ENCODE peak calls at places on chromosomes 5 and 9, in five cellular contexts. A, I, M, Q and O are unnamed samples.

GRCh38 chr5:134493461-134494055 is 31.9 kb upstream of the JADE2 start:
- DNase-seq in A (no peak), I (no peak), M (no peak), Q (no peak), O (no peak)

GRCh38 chr9:133107245-133107722 is 13.8 kb downstream of the RALGDS start:
- DNase-seq in A (no peak), I (no peak), M (no peak), Q (no peak), O (no peak)

GRCh38 chr5:124698774-124699173 is 47.7 kb downstream of the ZNF608 start:
- DNase-seq in A (no peak), I (no peak), M (no peak), Q (no peak), O (no peak)

GRCh38 chr5:1471240-1471853 is 26.1 kb upstream of the SLC6A3 start:
- DNase-seq in A (no peak), I (no peak), M (no peak), Q (no peak), O (no peak)

GRCh38 chr9:28059192-28059591 is 485.9 kb upstream of the C9orf72 start:
- DNase-seq in A (no peak), I (no peak), M (no peak), Q (no peak), O (no peak)

GRCh38 chr5:111425205-111425604 is 87.1 kb downstream of the STARD4 start:
- DNase-seq in A (no peak), I (no peak), M (no peak), Q (no peak), O (no peak)

GRCh38 chr5:89289604-89290003 is 406.6 kb upstream of the MEF2C start:
- DNase-seq in A (no peak), I (no peak), M (no peak), Q (no peak), O (no peak)

GRCh38 chr9:90838761-90839160 is 37.1 kb downstream of the SYK start:
- DNase-seq in A (no peak), I (no peak), M (no peak), Q (no peak), O (no peak)

GRCh38 chr5:114243983-114244305 is 117.9 kb upstream of the KCNN2 start:
- DNase-seq in A (no peak), I (no peak), M (no peak), Q (no peak), O (no peak)

GRCh38 chr5:54612711-54613110 is 95.2 kb downstream of the SNX18 start:
- DNase-seq in A (no peak), I (no peak), M (no peak), Q (no peak), O (no peak)

GRCh38 chr9:25177858-25178257 is 500.4 kb downstream of the TUSC1 start:
- DNase-seq in A (no peak), I (no peak), M (no peak), Q (no peak), O (no peak)

GRCh38 chr5:78972654-78973428 is 12.3 kb downstream of the ARSB start:
- DNase-seq in A (no peak), I (no peak), M (no peak), Q (no peak), O (peak)

GRCh38 chr5:74412064-74412463 is 228.5 kb downstream of the ENC1 start:
- DNase-seq in A (no peak), I (no peak), M (no peak), Q (no peak), O (no peak)

GRCh38 chr5:90434116-90434714 is 24.7 kb upstream of the CETN3 start:
- DNase-seq in A (peak), I (peak), M (peak), Q (no peak), O (peak)

GRCh38 chr5:167573274-167574127 is 717.9 kb upstream of the WWC1 start:
- DNase-seq in A (no peak), I (no peak), M (no peak), Q (no peak), O (peak)

GRCh38 chr9:71769175-71770165 is 1.2 kb upstream of the CEMIP2 start:
- DNase-seq in A (peak), I (peak), M (peak), Q (no peak), O (peak)

GRCh38 chr5:42787073-42787472 is 24.6 kb downstream of the SELENOP start:
- DNase-seq in A (no peak), I (no peak), M (no peak), Q (no peak), O (no peak)

GRCh38 chr5:177452688-177453638 is 6.3 kb downstream of the PRR7 start:
- DNase-seq in A (no peak), I (no peak), M (no peak), Q (no peak), O (peak)

GRCh38 chr9:121827251-121827967 is 176.0 kb downstream of the DAB2IP start:
- DNase-seq in A (no peak), I (no peak), M (no peak), Q (no peak), O (no peak)

GRCh38 chr5:122182491-122182921 is 53.2 kb downstream of the ZNF474 start:
- DNase-seq in A (no peak), I (no peak), M (no peak), Q (no peak), O (no peak)

GRCh38 chr5:65461490-65461889 is 20.2 kb downstream of the ADAMTS6 start:
- DNase-seq in A (no peak), I (no peak), M (no peak), Q (no peak), O (no peak)

GRCh38 chr5:54874337-54875021 is 110.9 kb downstream of the ESM1 start:
- DNase-seq in A (no peak), I (no peak), M (no peak), Q (no peak), O (no peak)

GRCh38 chr9:136595245-136596218 is 49.7 kb upstream of the NOTCH1 start:
- DNase-seq in A (no peak), I (no peak), M (no peak), Q (no peak), O (no peak)

GRCh38 chr5:1293997-1294838 is 650 bp downstream of the TERT start:
- DNase-seq in A (peak), I (no peak), M (no peak), Q (no peak), O (peak)

GRCh38 chr5:176748073-176748966 is 62.0 kb upstream of the UNC5A start:
- DNase-seq in A (no peak), I (no peak), M (no peak), Q (no peak), O (peak)

GRCh38 chr9:113853333-113853732 is 22.8 kb upstream of the ZNF618 start:
- DNase-seq in A (no peak), I (no peak), M (peak), Q (no peak), O (no peak)

GRCh38 chr9:113858282-113858681 is 17.8 kb upstream of the ZNF618 start:
- DNase-seq in A (no peak), I (no peak), M (no peak), Q (no peak), O (no peak)

GRCh38 chr9:113863345-113863744 is 12.8 kb upstream of the ZNF618 start:
- DNase-seq in A (no peak), I (no peak), M (no peak), Q (no peak), O (no peak)

GRCh38 chr9:113854310-113854709 is 21.8 kb upstream of the ZNF618 start:
- DNase-seq in A (no peak), I (no peak), M (no peak), Q (no peak), O (no peak)

GRCh38 chr9:113857875-113858274 is 18.2 kb upstream of the ZNF618 start:
- DNase-seq in A (no peak), I (no peak), M (no peak), Q (no peak), O (no peak)
- TF ChIP-seq ZBTB33 in A (no peak), I (no peak), M (no peak), Q (no peak), O (no peak)

DNA sequence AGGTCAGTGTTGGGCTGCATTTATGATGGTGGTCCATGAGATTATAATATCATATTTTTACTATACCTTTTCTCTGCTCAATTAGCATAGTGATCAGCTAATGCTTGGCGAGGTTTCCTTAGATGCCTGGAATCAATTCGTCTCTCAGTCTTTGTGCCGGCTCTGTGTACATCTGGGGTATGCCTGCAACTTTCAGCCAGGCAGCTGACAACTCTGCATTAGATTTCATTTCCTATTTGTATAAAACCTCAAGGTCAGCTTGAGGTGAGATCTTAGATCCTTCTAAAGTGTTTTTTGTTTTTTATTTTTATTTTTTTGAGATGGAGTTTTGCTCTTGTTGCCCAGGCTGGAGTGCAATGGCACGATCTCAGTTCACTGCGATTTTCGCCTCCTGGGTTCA is 86.8 kb downstream of the MELK start:
- DNase-seq in A (no peak), I (no peak), M (no peak), Q (no peak), O (no peak)
- TF ChIP-seq ZBTB33 in A (no peak), I (no peak), M (no peak), Q (no peak), O (no peak)

GRCh38 chr9:99101812-99102211 is 3.1 kb upstream of the TGFBR1 start:
- DNase-seq in A (no peak), I (no peak), M (no peak), Q (no peak), O (no peak)
- TF ChIP-seq ZBTB33 in A (no peak), I (no peak), M (no peak), Q (no peak), O (no peak)

DNA sequence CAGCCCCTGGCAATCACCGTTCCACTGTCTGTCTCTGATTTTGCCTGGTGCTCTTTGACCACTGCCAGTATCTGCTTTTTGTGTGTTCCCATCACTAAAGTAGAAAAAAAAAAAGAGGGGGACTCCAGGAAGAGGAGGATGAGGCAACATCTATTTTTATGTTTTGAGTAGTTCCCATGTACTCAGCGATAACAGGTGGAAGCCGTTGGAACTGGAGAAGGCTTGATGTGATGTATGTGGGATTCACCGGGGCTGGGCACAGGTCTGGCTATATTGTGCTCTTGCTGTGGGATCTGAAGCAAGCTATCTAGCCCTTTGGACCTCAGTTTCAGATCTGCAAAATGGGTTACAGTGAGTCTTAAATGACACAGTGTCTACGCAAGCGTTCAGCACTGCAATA is 104.9 kb downstream of the SLIT3 start:
- DNase-seq in A (no peak), I (no peak), M (no peak), Q (no peak), O (no peak)
- TF ChIP-seq ZBTB33 in A (no peak), I (no peak), M (no peak), Q (no peak), O (no peak)

GRCh38 chr5:5767286-5767928 is 344.9 kb downstream of the ICE1 start:
- DNase-seq in A (no peak), I (no peak), M (no peak), Q (no peak), O (no peak)
- TF ChIP-seq ZBTB33 in A (no peak), I (no peak), M (no peak), Q (no peak), O (no peak)